ENCODE peak calls at places on chromosomes 16 and 17, in ten cellular contexts. One of them, this sample, is unnamed.

GRCh38 chr17:81378941-81379511 is 16.2 kb upstream of the BAHCC1 start:
- DNase-seq in colonic mucosa: no peak
- DNase-seq in BJ: no peak
- DNase-seq in H9: peak; percentile 39
- DNase-seq in GM06990: no peak
- DNase-seq in stomach: no peak
- DNase-seq in progenitor cell of endocrine pancreas: no peak
- DNase-seq in PC-3: no peak
- DNase-seq in right lobe of liver: no peak
- DNase-seq in cardiac fibroblast: no peak
- DNase-seq in this sample: no peak

GRCh38 chr16:25035494-25036405 is 20.6 kb upstream of the ARHGAP17 start:
- DNase-seq in BJ: no peak
- DNase-seq in colonic mucosa: no peak
- DNase-seq in H9: no peak
- DNase-seq in right lobe of liver: no peak
- DNase-seq in stomach: no peak
- DNase-seq in cardiac fibroblast: no peak
- DNase-seq in progenitor cell of endocrine pancreas: no peak
- DNase-seq in GM06990: no peak
- DNase-seq in PC-3: peak; percentile 21
- DNase-seq in this sample: no peak

GRCh38 chr16:2090819-2091721 is 43.3 kb downstream of the TSC2 start:
- DNase-seq in BJ: no peak
- DNase-seq in progenitor cell of endocrine pancreas: peak; percentile 87
- DNase-seq in GM06990: no peak
- DNase-seq in PC-3: peak; percentile 84
- DNase-seq in H9: peak; percentile 91
- DNase-seq in stomach: peak; percentile 94
- DNase-seq in cardiac fibroblast: peak; percentile 51
- DNase-seq in colonic mucosa: peak; percentile 91
- DNase-seq in right lobe of liver: peak; percentile 86
- DNase-seq in this sample: peak; percentile 74

GRCh38 chr17:68290268-68290954 is 516 bp downstream of the SLC16A6 start:
- DNase-seq in GM06990: peak; percentile 76
- DNase-seq in BJ: no peak
- DNase-seq in progenitor cell of endocrine pancreas: peak; percentile 16
- DNase-seq in right lobe of liver: peak; percentile 56
- DNase-seq in colonic mucosa: peak; percentile 29
- DNase-seq in PC-3: peak; percentile 54
- DNase-seq in cardiac fibroblast: no peak
- DNase-seq in stomach: peak; percentile 31
- DNase-seq in H9: peak; percentile 65
- DNase-seq in this sample: peak; percentile 61

GRCh38 chr17:33015716-33016346 is 24.2 kb downstream of the SPACA3 start:
- DNase-seq in H9: peak; percentile 20
- DNase-seq in colonic mucosa: no peak
- DNase-seq in cardiac fibroblast: no peak
- DNase-seq in GM06990: no peak
- DNase-seq in BJ: no peak
- DNase-seq in stomach: no peak
- DNase-seq in right lobe of liver: no peak
- DNase-seq in PC-3: no peak
- DNase-seq in progenitor cell of endocrine pancreas: no peak
- DNase-seq in this sample: no peak

GRCh38 chr17:79873583-79873982 is 34.3 kb upstream of the CBX4 start:
- DNase-seq in right lobe of liver: no peak
- DNase-seq in cardiac fibroblast: no peak
- DNase-seq in H9: no peak
- DNase-seq in BJ: no peak
- DNase-seq in colonic mucosa: no peak
- DNase-seq in GM06990: no peak
- DNase-seq in PC-3: no peak
- DNase-seq in stomach: no peak
- DNase-seq in progenitor cell of endocrine pancreas: no peak
- DNase-seq in this sample: no peak

GRCh38 chr17:40547079-40547784 is 18.0 kb downstream of the CCR7 start:
- DNase-seq in GM06990: peak; percentile 71
- DNase-seq in right lobe of liver: peak; percentile 62
- DNase-seq in H9: peak; percentile 35
- DNase-seq in stomach: peak; percentile 19
- DNase-seq in PC-3: no peak
- DNase-seq in progenitor cell of endocrine pancreas: no peak
- DNase-seq in colonic mucosa: no peak
- DNase-seq in cardiac fibroblast: no peak
- DNase-seq in BJ: no peak
- DNase-seq in this sample: no peak

GRCh38 chr17:52027620-52028019 is 130.9 kb downstream of the CA10 start:
- DNase-seq in BJ: peak; percentile 22
- DNase-seq in colonic mucosa: no peak
- DNase-seq in cardiac fibroblast: peak; percentile 4
- DNase-seq in H9: no peak
- DNase-seq in GM06990: no peak
- DNase-seq in right lobe of liver: no peak
- DNase-seq in PC-3: peak; percentile 81
- DNase-seq in progenitor cell of endocrine pancreas: no peak
- DNase-seq in stomach: no peak
- DNase-seq in this sample: no peak

GRCh38 chr16:67177743-67178699 is 5.7 kb downstream of the MATCAP1 start:
- DNase-seq in progenitor cell of endocrine pancreas: peak; percentile 65
- DNase-seq in colonic mucosa: peak; percentile 86
- DNase-seq in H9: peak; percentile 97
- DNase-seq in cardiac fibroblast: peak; percentile 59
- DNase-seq in BJ: no peak
- DNase-seq in stomach: peak; percentile 88
- DNase-seq in PC-3: peak; percentile 86
- DNase-seq in right lobe of liver: peak; percentile 90
- DNase-seq in GM06990: peak; percentile 65
- DNase-seq in this sample: no peak

GRCh38 chr17:79934653-79934970 is 95.4 kb upstream of the CBX4 start:
- DNase-seq in BJ: no peak
- DNase-seq in GM06990: no peak
- DNase-seq in PC-3: no peak
- DNase-seq in colonic mucosa: no peak
- DNase-seq in cardiac fibroblast: no peak
- DNase-seq in stomach: no peak
- DNase-seq in right lobe of liver: no peak
- DNase-seq in H9: no peak
- DNase-seq in progenitor cell of endocrine pancreas: no peak
- DNase-seq in this sample: no peak

GRCh38 chr17:44183024-44183423 is 3.7 kb upstream of the TMUB2 start:
- DNase-seq in BJ: no peak
- DNase-seq in colonic mucosa: no peak
- DNase-seq in GM06990: no peak
- DNase-seq in stomach: no peak
- DNase-seq in right lobe of liver: no peak
- DNase-seq in H9: no peak
- DNase-seq in PC-3: no peak
- DNase-seq in progenitor cell of endocrine pancreas: no peak
- DNase-seq in cardiac fibroblast: no peak
- DNase-seq in this sample: no peak

GRCh38 chr17:44188757-44189403 is 2.1 kb downstream of the TMUB2 start:
- DNase-seq in GM06990: no peak
- DNase-seq in stomach: no peak
- DNase-seq in progenitor cell of endocrine pancreas: no peak
- DNase-seq in right lobe of liver: peak; percentile 50
- DNase-seq in BJ: no peak
- DNase-seq in H9: no peak
- DNase-seq in cardiac fibroblast: no peak
- DNase-seq in colonic mucosa: no peak
- DNase-seq in PC-3: no peak
- DNase-seq in this sample: no peak

GRCh38 chr17:44184212-44184810 is 2.5 kb upstream of the TMUB2 start:
- DNase-seq in right lobe of liver: no peak
- DNase-seq in colonic mucosa: no peak
- DNase-seq in progenitor cell of endocrine pancreas: no peak
- DNase-seq in stomach: no peak
- DNase-seq in PC-3: no peak
- DNase-seq in BJ: no peak
- DNase-seq in H9: no peak
- DNase-seq in cardiac fibroblast: no peak
- DNase-seq in GM06990: no peak
- DNase-seq in this sample: no peak

GRCh38 chr17:44187131-44187899 is 543 bp downstream of the TMUB2 start:
- DNase-seq in stomach: no peak
- DNase-seq in colonic mucosa: no peak
- DNase-seq in progenitor cell of endocrine pancreas: no peak
- DNase-seq in PC-3: no peak
- DNase-seq in cardiac fibroblast: peak; percentile 65
- DNase-seq in GM06990: no peak
- DNase-seq in BJ: no peak
- DNase-seq in right lobe of liver: no peak
- DNase-seq in H9: no peak
- DNase-seq in this sample: no peak

DNA sequence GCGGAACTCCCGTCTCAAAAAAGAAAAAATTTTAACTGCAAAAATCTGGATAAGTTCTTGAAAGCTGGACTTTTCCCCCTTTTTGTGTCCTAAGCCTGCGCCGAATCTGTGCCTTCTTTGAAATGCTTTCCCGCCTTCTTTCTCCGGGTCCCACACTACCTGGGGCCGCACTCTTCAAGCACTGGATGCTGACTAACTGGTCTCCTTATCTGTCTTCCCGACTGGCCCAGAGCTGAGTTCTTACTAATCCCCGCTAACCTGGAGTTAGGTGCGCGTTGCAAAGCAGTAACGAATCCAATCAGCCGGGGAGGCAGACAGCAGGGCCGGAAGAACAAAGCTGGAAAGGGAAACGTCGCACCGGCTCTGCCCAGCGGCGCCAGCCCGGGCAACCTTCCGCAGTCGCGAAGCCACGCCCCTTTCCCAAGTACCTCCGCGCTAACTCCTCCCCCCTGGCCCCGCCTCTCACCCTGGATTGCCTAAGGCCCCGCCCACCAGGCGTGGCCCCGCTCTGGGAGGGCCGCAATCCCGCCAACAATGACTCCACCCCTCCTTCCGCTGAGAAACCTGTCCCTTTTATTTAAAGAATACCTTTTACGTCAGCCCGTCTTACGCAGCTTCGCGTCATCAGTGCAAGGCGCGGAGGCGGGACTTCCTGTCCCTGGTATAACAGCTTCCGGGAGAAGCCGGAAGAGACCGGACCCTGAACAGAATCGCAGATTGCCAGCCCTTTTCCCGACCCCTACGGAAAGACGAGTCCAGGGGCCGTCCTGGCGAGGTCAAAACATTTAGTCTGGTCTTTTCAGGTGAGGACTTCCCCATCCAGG is at the start of gene TMUB2:
- DNase-seq in H9: peak; percentile 100
- DNase-seq in progenitor cell of endocrine pancreas: peak; percentile 98
- DNase-seq in right lobe of liver: peak; percentile 99
- DNase-seq in PC-3: peak; percentile 100
- DNase-seq in colonic mucosa: peak; percentile 99
- DNase-seq in BJ: peak; percentile 99
- DNase-seq in GM06990: peak; percentile 99
- DNase-seq in cardiac fibroblast: peak; percentile 100
- DNase-seq in stomach: peak; percentile 100
- DNase-seq in this sample: peak; percentile 100
- TF ChIP-seq CTCF in H9: no peak
- TF ChIP-seq CTCF in progenitor cell of endocrine pancreas: no peak
- TF ChIP-seq CTCF in right lobe of liver: no peak
- TF ChIP-seq CTCF in PC-3: no peak
- TF ChIP-seq CTCF in colonic mucosa: no peak
- TF ChIP-seq CTCF in BJ: no peak
- TF ChIP-seq CTCF in GM06990: no peak
- TF ChIP-seq CTCF in cardiac fibroblast: no peak
- TF ChIP-seq CTCF in stomach: no peak
- TF ChIP-seq CTCF in this sample: no peak

GRCh38 chr17:6426356-6427101 is 8.4 kb downstream of the AIPL1 start:
- DNase-seq in right lobe of liver: no peak
- DNase-seq in progenitor cell of endocrine pancreas: no peak
- DNase-seq in BJ: no peak
- DNase-seq in colonic mucosa: no peak
- DNase-seq in H9: no peak
- DNase-seq in stomach: no peak
- DNase-seq in cardiac fibroblast: no peak
- DNase-seq in GM06990: no peak
- DNase-seq in PC-3: no peak
- DNase-seq in this sample: peak; percentile 28
- TF ChIP-seq CTCF in right lobe of liver: no peak
- TF ChIP-seq CTCF in progenitor cell of endocrine pancreas: no peak
- TF ChIP-seq CTCF in BJ: no peak
- TF ChIP-seq CTCF in colonic mucosa: no peak
- TF ChIP-seq CTCF in H9: no peak
- TF ChIP-seq CTCF in stomach: no peak
- TF ChIP-seq CTCF in cardiac fibroblast: no peak
- TF ChIP-seq CTCF in GM06990: no peak
- TF ChIP-seq CTCF in PC-3: no peak
- TF ChIP-seq CTCF in this sample: no peak

DNA sequence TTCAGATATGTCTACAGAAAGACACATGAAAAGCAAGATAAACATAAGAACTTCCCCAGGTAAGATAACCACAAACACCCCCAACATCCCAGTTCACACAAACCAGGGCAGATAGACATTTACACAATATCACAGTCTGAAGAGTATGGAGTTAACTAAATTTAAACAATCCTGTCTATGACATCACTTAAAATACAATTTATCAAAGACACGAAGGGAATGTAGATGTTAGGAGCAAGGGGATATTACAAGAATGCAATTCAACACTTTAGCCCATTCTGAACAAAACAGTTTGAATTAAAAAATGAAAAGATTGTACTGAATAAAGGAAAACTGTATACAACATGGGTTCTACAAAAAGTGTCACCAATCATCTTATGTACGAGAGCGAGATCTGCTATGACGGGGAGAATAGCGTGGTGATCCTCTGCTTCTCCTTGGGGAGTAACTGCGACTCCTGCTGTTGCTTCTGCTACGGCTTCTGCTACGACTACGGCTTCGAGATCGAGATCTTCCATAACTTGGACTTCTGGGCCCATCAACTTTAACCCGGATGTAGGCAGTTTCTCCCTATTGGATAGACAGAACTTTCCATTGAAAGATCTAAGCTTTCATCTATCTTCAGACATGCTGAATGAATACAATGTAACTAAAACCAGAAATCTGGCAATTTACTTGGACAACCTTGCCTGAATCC is 1.9 kb downstream of the SRSF1 start:
- DNase-seq in PC-3: no peak
- DNase-seq in BJ: no peak
- DNase-seq in H9: no peak
- DNase-seq in stomach: no peak
- DNase-seq in cardiac fibroblast: no peak
- DNase-seq in progenitor cell of endocrine pancreas: no peak
- DNase-seq in right lobe of liver: no peak
- DNase-seq in GM06990: no peak
- DNase-seq in colonic mucosa: peak; percentile 24
- DNase-seq in this sample: no peak
- TF ChIP-seq CTCF in PC-3: peak; percentile 38
- TF ChIP-seq CTCF in BJ: peak; percentile 22
- TF ChIP-seq CTCF in H9: no peak
- TF ChIP-seq CTCF in stomach: no peak
- TF ChIP-seq CTCF in cardiac fibroblast: no peak
- TF ChIP-seq CTCF in progenitor cell of endocrine pancreas: no peak
- TF ChIP-seq CTCF in right lobe of liver: no peak
- TF ChIP-seq CTCF in GM06990: no peak
- TF ChIP-seq CTCF in colonic mucosa: peak; percentile 3
- TF ChIP-seq CTCF in this sample: no peak

GRCh38 chr17:38748329-38749221 is at the start of gene PCGF2:
- DNase-seq in progenitor cell of endocrine pancreas: peak; percentile 82
- DNase-seq in right lobe of liver: peak; percentile 73
- DNase-seq in BJ: peak; percentile 31
- DNase-seq in colonic mucosa: peak; percentile 95
- DNase-seq in cardiac fibroblast: peak; percentile 92
- DNase-seq in H9: peak; percentile 98
- DNase-seq in GM06990: no peak
- DNase-seq in PC-3: peak; percentile 79
- DNase-seq in stomach: peak; percentile 85
- DNase-seq in this sample: peak; percentile 77
- TF ChIP-seq CTCF in progenitor cell of endocrine pancreas: no peak
- TF ChIP-seq CTCF in right lobe of liver: no peak
- TF ChIP-seq CTCF in BJ: no peak
- TF ChIP-seq CTCF in colonic mucosa: no peak
- TF ChIP-seq CTCF in cardiac fibroblast: no peak
- TF ChIP-seq CTCF in H9: no peak
- TF ChIP-seq CTCF in GM06990: no peak
- TF ChIP-seq CTCF in PC-3: no peak
- TF ChIP-seq CTCF in stomach: no peak
- TF ChIP-seq CTCF in this sample: no peak

This sample was measured in GM13976.